ENCODE peak calls at places on chromosomes 6 and 20, in six cellular contexts. Y is GOT3, L is nephron progenitor cell, E is fibroblast of the aortic adventitia, O is activated T-cell treated with anti-CD3 and anti-CD28 coated beads for 48 hours, S is GM19239. C is an unnamed sample.

GRCh38 chr6:168459572-168459971 is 18.6 kb downstream of the SMOC2 start:
- DNase-seq in Y (no peak), L (no peak), S (no peak), E (no peak), O (no peak), C (no peak)

GRCh38 chr6:151610336-151610735 is 116.5 kb downstream of the CCDC170 start:
- DNase-seq in O (no peak), L (no peak), S (no peak), E (no peak), Y (no peak), C (no peak)

GRCh38 chr6:169841907-169842606 is 90.6 kb downstream of the ERMARD start:
- DNase-seq in L (no peak), S (no peak), E (no peak), O (no peak), Y (no peak), C (no peak)

GRCh38 chr6:131937219-131937618 is 14.0 kb downstream of the CCN2 start:
- DNase-seq in S (no peak), L (no peak), Y (no peak), O (no peak), E (peak; percentile 90), C (no peak)

GRCh38 chr20:59810376-59811187 is 122.9 kb downstream of the SYCP2 start:
- DNase-seq in L (no peak), Y (no peak), O (no peak), S (no peak), E (no peak), C (no peak)

GRCh38 chr6:154154389-154154967 is 115.4 kb downstream of the OPRM1 start:
- DNase-seq in L (peak; percentile 64), O (peak; percentile 29), Y (no peak), E (peak; percentile 87), S (no peak), C (no peak)

GRCh38 chr20:20946122-20946759 is 159.9 kb downstream of the LINC00237 start:
- DNase-seq in S (no peak), O (no peak), E (no peak), Y (no peak), L (no peak), C (no peak)

GRCh38 chr6:81233990-81234389 is 518.5 kb downstream of the TENT5A start:
- DNase-seq in L (no peak), E (no peak), S (no peak), O (no peak), Y (no peak), C (no peak)

GRCh38 chr6:165049362-165049761 is 260.0 kb downstream of the C6orf118 start:
- DNase-seq in Y (no peak), S (no peak), L (peak; percentile 65), E (no peak), O (peak; percentile 29), C (no peak)

GRCh38 chr20:61732511-61733210 is 333.0 kb downstream of the TAF4 start:
- DNase-seq in E (no peak), L (no peak), O (no peak), S (no peak), Y (no peak), C (no peak)

GRCh38 chr6:78910611-78911134 is 43.3 kb downstream of the IRAK1BP1 start:
- DNase-seq in L (peak; percentile 60), O (peak; percentile 22), Y (no peak), S (peak; percentile 5), E (peak; percentile 8), C (peak; percentile 12)

GRCh38 chr20:44884907-44885391 is 556 bp upstream of the YWHAB start:
- DNase-seq in O (no peak), Y (no peak), L (no peak), S (no peak), E (no peak), C (no peak)

GRCh38 chr20:1622450-1622849 is 2.6 kb upstream of the SIRPB1 start:
- DNase-seq in O (no peak), E (no peak), S (no peak), L (no peak), Y (no peak), C (no peak)

GRCh38 chr6:152723398-152723797 is 25.7 kb downstream of the MYCT1 start:
- DNase-seq in Y (peak; percentile 3), S (no peak), L (no peak), O (no peak), E (peak; percentile 75), C (no peak)

GRCh38 chr6:158839796-158840195 is 20.6 kb upstream of the EZR start:
- DNase-seq in S (no peak), Y (no peak), O (no peak), E (no peak), L (no peak), C (no peak)

GRCh38 chr6:170286246-170286933 is 4.5 kb downstream of the DLL1 start:
- DNase-seq in Y (no peak), E (peak; percentile 40), L (peak; percentile 66), S (no peak), O (no peak), C (no peak)

GRCh38 chr6:146433881-146434741 is 109.5 kb upstream of the RAB32 start:
- DNase-seq in L (peak; percentile 41), E (peak; percentile 22), Y (no peak), O (no peak), S (no peak), C (no peak)

GRCh38 chr6:113989675-113990074 is 18.7 kb upstream of the HDAC2 start:
- DNase-seq in S (no peak), O (no peak), Y (no peak), L (no peak), E (no peak), C (no peak)

GRCh38 chr6:36860126-36860525 is 14.5 kb downstream of the PPIL1 start:
- DNase-seq in E (no peak), L (no peak), S (no peak), Y (no peak), O (no peak), C (no peak)

GRCh38 chr6:166465671-166466087 is 82.9 kb upstream of the MPC1 start:
- DNase-seq in Y (no peak), S (no peak), L (no peak), O (no peak), E (peak; percentile 78), C (no peak)

GRCh38 chr6:118377711-118378414 is 170.2 kb upstream of the PLN start:
- DNase-seq in S (no peak), L (peak; percentile 7), Y (no peak), E (no peak), O (no peak), C (no peak)

GRCh38 chr6:52482903-52483670 is 62.9 kb downstream of the EFHC1 start:
- DNase-seq in E (no peak), S (no peak), L (no peak), Y (no peak), O (no peak), C (no peak)

GRCh38 chr6:3251462-3252314 is 7.1 kb upstream of the PSMG4 start:
- DNase-seq in Y (peak; percentile 48), L (peak; percentile 88), E (peak; percentile 86), O (peak; percentile 76), S (peak; percentile 94), C (peak; percentile 87)

GRCh38 chr6:111925296-111925695 is 52.0 kb upstream of the FYN start:
- DNase-seq in L (no peak), E (peak; percentile 64), O (no peak), S (no peak), Y (no peak), C (no peak)

GRCh38 chr20:62063981-62064787 is 1.5 kb downstream of the TAF4 start:
- DNase-seq in O (no peak), E (no peak), Y (no peak), S (no peak), L (peak; percentile 40), C (peak; percentile 89)

GRCh38 chr20:17437251-17437650 is 93.9 kb downstream of the BFSP1 start:
- DNase-seq in S (no peak), O (no peak), L (no peak), E (no peak), Y (no peak), C (no peak)

GRCh38 chr20:57649617-57650015 is 29.4 kb upstream of the ZBP1 start:
- DNase-seq in S (no peak), L (no peak), O (no peak), E (no peak), Y (no peak), C (no peak)

GRCh38 chr6:80457044-80457933 is 350.8 kb downstream of the BCKDHB start:
- DNase-seq in E (peak; percentile 99), O (no peak), S (no peak), Y (peak; percentile 44), L (no peak), C (no peak)

GRCh38 chr20:24948939-24949679 is at the start of gene CST7:
- DNase-seq in O (peak; percentile 80), E (no peak), L (no peak), Y (no peak), S (peak; percentile 26), C (no peak)

GRCh38 chr6:33858053-33858475 is 54.3 kb upstream of the MLN start:
- DNase-seq in E (no peak), Y (no peak), O (no peak), L (no peak), S (no peak), C (no peak)

GRCh38 chr20:10619427-10619826 is 54.4 kb downstream of the JAG1 start:
- DNase-seq in S (no peak), E (peak; percentile 96), L (no peak), O (no peak), Y (no peak), C (no peak)

GRCh38 chr20:45834797-45835161 is 1.2 kb downstream of the SNX21 start:
- DNase-seq in L (no peak), E (no peak), S (no peak), Y (no peak), O (no peak), C (no peak)

GRCh38 chr6:140594806-140595128 is 1220.3 kb upstream of the CITED2 start:
- DNase-seq in E (no peak), O (no peak), Y (no peak), L (no peak), S (no peak), C (no peak)

GRCh38 chr6:42690151-42690702 is 32.2 kb downstream of the PRPH2 start:
- DNase-seq in Y (no peak), O (no peak), E (peak; percentile 38), L (no peak), S (no peak), C (no peak)

GRCh38 chr20:3068986-3069900 is 2.2 kb upstream of the OXT start:
- DNase-seq in L (no peak), E (no peak), S (no peak), O (no peak), Y (no peak), C (no peak)

GRCh38 chr20:6008254-6008653 is 45.6 kb downstream of the LRRN4 start:
- DNase-seq in Y (peak; percentile 38), S (no peak), E (peak; percentile 97), O (no peak), L (no peak), C (no peak)

GRCh38 chr20:46358336-46359058 is 47.9 kb downstream of the ELMO2 start:
- DNase-seq in L (no peak), O (no peak), E (no peak), Y (no peak), S (no peak), C (no peak)

GRCh38 chr20:29408034-29408695 is 1849.3 kb upstream of the DEFB115 start:
- DNase-seq in E (no peak), O (no peak), Y (no peak), L (no peak), S (no peak), C (no peak)